ENCODE peak calls at places on chromosomes 16 and 17, in seven cellular contexts. One of them, this sample, is unnamed.

GRCh38 chr16:12170103-12171025 is 193.8 kb downstream of the SNX29 start:
- DNase-seq in NCI-H146: no peak
- DNase-seq in astrocyte of the hippocampus: no peak
- DNase-seq in lower leg skin: no peak
- DNase-seq in COR-L47: no peak
- DNase-seq in body of pancreas: no peak
- DNase-seq in skeletal muscle cell: no peak
- DNase-seq in this sample: no peak

GRCh38 chr17:21352981-21353265 is 23.2 kb upstream of the KCNJ12 start:
- DNase-seq in NCI-H146: no peak
- DNase-seq in astrocyte of the hippocampus: no peak
- DNase-seq in lower leg skin: no peak
- DNase-seq in COR-L47: no peak
- DNase-seq in body of pancreas: no peak
- DNase-seq in skeletal muscle cell: no peak
- DNase-seq in this sample: no peak

GRCh38 chr17:62965149-62965648 is 836 bp upstream of the TANC2 start:
- DNase-seq in NCI-H146: no peak
- DNase-seq in astrocyte of the hippocampus: no peak
- DNase-seq in lower leg skin: no peak
- DNase-seq in COR-L47: no peak
- DNase-seq in body of pancreas: no peak
- DNase-seq in skeletal muscle cell: no peak
- DNase-seq in this sample: peak

GRCh38 chr16:28863929-28864886 is 565 bp downstream of the SH2B1 start:
- DNase-seq in NCI-H146: no peak
- DNase-seq in astrocyte of the hippocampus: peak
- DNase-seq in lower leg skin: no peak
- DNase-seq in COR-L47: no peak
- DNase-seq in body of pancreas: no peak
- DNase-seq in skeletal muscle cell: no peak
- DNase-seq in this sample: no peak

GRCh38 chr16:85998868-85999729 is 100.1 kb downstream of the IRF8 start:
- DNase-seq in NCI-H146: no peak
- DNase-seq in astrocyte of the hippocampus: no peak
- DNase-seq in lower leg skin: peak
- DNase-seq in COR-L47: no peak
- DNase-seq in body of pancreas: no peak
- DNase-seq in skeletal muscle cell: no peak
- DNase-seq in this sample: no peak

GRCh38 chr17:65407017-65407416 is 154.4 kb downstream of the AXIN2 start:
- DNase-seq in NCI-H146: no peak
- DNase-seq in astrocyte of the hippocampus: no peak
- DNase-seq in lower leg skin: no peak
- DNase-seq in COR-L47: no peak
- DNase-seq in body of pancreas: no peak
- DNase-seq in skeletal muscle cell: peak
- DNase-seq in this sample: no peak

GRCh38 chr16:57507414-57508083 is 21.3 kb upstream of the DOK4 start:
- DNase-seq in NCI-H146: peak
- DNase-seq in astrocyte of the hippocampus: no peak
- DNase-seq in lower leg skin: no peak
- DNase-seq in COR-L47: peak
- DNase-seq in body of pancreas: no peak
- DNase-seq in skeletal muscle cell: no peak
- DNase-seq in this sample: no peak

GRCh38 chr16:30570621-30571443 is 682 bp downstream of the ZNF688 start:
- DNase-seq in NCI-H146: peak
- DNase-seq in astrocyte of the hippocampus: peak
- DNase-seq in lower leg skin: no peak
- DNase-seq in COR-L47: no peak
- DNase-seq in body of pancreas: peak
- DNase-seq in skeletal muscle cell: no peak
- DNase-seq in this sample: peak

GRCh38 chr17:12665263-12666210 is at the start of gene MYOCD:
- DNase-seq in NCI-H146: no peak
- DNase-seq in astrocyte of the hippocampus: peak
- DNase-seq in lower leg skin: no peak
- DNase-seq in COR-L47: no peak
- DNase-seq in body of pancreas: peak
- DNase-seq in skeletal muscle cell: no peak
- DNase-seq in this sample: no peak

GRCh38 chr17:59476413-59476812 is 89.0 kb upstream of the DHX40 start:
- DNase-seq in NCI-H146: no peak
- DNase-seq in astrocyte of the hippocampus: no peak
- DNase-seq in lower leg skin: peak
- DNase-seq in COR-L47: no peak
- DNase-seq in body of pancreas: no peak
- DNase-seq in skeletal muscle cell: no peak
- DNase-seq in this sample: no peak

GRCh38 chr16:4246777-4247476 is 5.0 kb upstream of the SRL start:
- DNase-seq in NCI-H146: peak
- DNase-seq in astrocyte of the hippocampus: no peak
- DNase-seq in lower leg skin: no peak
- DNase-seq in COR-L47: no peak
- DNase-seq in body of pancreas: no peak
- DNase-seq in skeletal muscle cell: no peak
- DNase-seq in this sample: peak

GRCh38 chr16:10616744-10617640 is 36.6 kb upstream of the EMP2 start:
- DNase-seq in NCI-H146: no peak
- DNase-seq in astrocyte of the hippocampus: peak
- DNase-seq in lower leg skin: peak
- DNase-seq in COR-L47: no peak
- DNase-seq in body of pancreas: peak
- DNase-seq in skeletal muscle cell: peak
- DNase-seq in this sample: peak

GRCh38 chr17:41406205-41406604 is 8.8 kb upstream of the KRT31 start:
- DNase-seq in NCI-H146: no peak
- DNase-seq in astrocyte of the hippocampus: peak
- DNase-seq in lower leg skin: no peak
- DNase-seq in COR-L47: peak
- DNase-seq in body of pancreas: no peak
- DNase-seq in skeletal muscle cell: no peak
- DNase-seq in this sample: no peak

GRCh38 chr17:69637399-69638165 is 223.1 kb downstream of the MAP2K6 start:
- DNase-seq in NCI-H146: no peak
- DNase-seq in astrocyte of the hippocampus: peak
- DNase-seq in lower leg skin: no peak
- DNase-seq in COR-L47: no peak
- DNase-seq in body of pancreas: no peak
- DNase-seq in skeletal muscle cell: peak
- DNase-seq in this sample: peak

GRCh38 chr16:70348991-70349390 is 2.3 kb downstream of the DDX19A start:
- DNase-seq in NCI-H146: no peak
- DNase-seq in astrocyte of the hippocampus: no peak
- DNase-seq in lower leg skin: no peak
- DNase-seq in COR-L47: no peak
- DNase-seq in body of pancreas: no peak
- DNase-seq in skeletal muscle cell: peak
- DNase-seq in this sample: no peak

GRCh38 chr17:32777922-32778321 is 99.0 kb downstream of the MYO1D start:
- DNase-seq in NCI-H146: no peak
- DNase-seq in astrocyte of the hippocampus: no peak
- DNase-seq in lower leg skin: no peak
- DNase-seq in COR-L47: no peak
- DNase-seq in body of pancreas: no peak
- DNase-seq in skeletal muscle cell: no peak
- DNase-seq in this sample: no peak

GRCh38 chr16:766820-767640 is 6.5 kb downstream of the MSLN start:
- DNase-seq in NCI-H146: no peak
- DNase-seq in astrocyte of the hippocampus: no peak
- DNase-seq in lower leg skin: no peak
- DNase-seq in COR-L47: no peak
- DNase-seq in body of pancreas: no peak
- DNase-seq in skeletal muscle cell: no peak
- DNase-seq in this sample: no peak

GRCh38 chr17:75635610-75636202 is 2.5 kb downstream of the SMIM5 start:
- DNase-seq in NCI-H146: no peak
- DNase-seq in astrocyte of the hippocampus: no peak
- DNase-seq in lower leg skin: no peak
- DNase-seq in COR-L47: no peak
- DNase-seq in body of pancreas: peak
- DNase-seq in skeletal muscle cell: no peak
- DNase-seq in this sample: no peak

This sample was measured in SJCRH30.